ENCODE peak calls at places on chromosomes 16 and 17, in seven cellular contexts. M is neural progenitor cell, K is GM04503, Q is left ventricle myocardium inferior, W is Kasumi-1, T is GM12878, V is Caki2. L is an unnamed sample.

GRCh38 chr17:38579934-38580333 is 25.8 kb downstream of the SRCIN1 start:
- DNase-seq in V (peak), T (no peak), W (peak), M (peak), K (no peak), Q (no peak), L (peak)

GRCh38 chr17:72554508-72554907 is 433.7 kb downstream of the SOX9 start:
- DNase-seq in W (no peak), V (no peak), T (no peak), Q (no peak), M (no peak), K (no peak), L (no peak)

GRCh38 chr16:66858740-66859396 is 14.7 kb downstream of the CA7 start:
- DNase-seq in V (peak), W (no peak), T (no peak), K (no peak), M (no peak), Q (peak), L (no peak)

GRCh38 chr16:28139530-28139929 is 72.2 kb downstream of the XPO6 start:
- DNase-seq in Q (no peak), V (no peak), M (no peak), K (no peak), T (no peak), W (no peak), L (no peak)

GRCh38 chr17:75249564-75249963 is 11.8 kb downstream of the GGA3 start:
- DNase-seq in V (no peak), Q (no peak), T (no peak), M (no peak), W (no peak), K (no peak), L (no peak)

GRCh38 chr17:34313164-34313563 is 6.1 kb upstream of the CCL8 start:
- DNase-seq in W (no peak), K (no peak), V (no peak), M (no peak), Q (no peak), T (no peak), L (no peak)

GRCh38 chr17:49231563-49231894 is 942 bp upstream of the PHOSPHO1 start:
- DNase-seq in Q (no peak), K (no peak), T (no peak), M (no peak), W (no peak), V (no peak), L (no peak)

GRCh38 chr16:89122322-89122831 is 28.7 kb downstream of the ACSF3 start:
- DNase-seq in Q (no peak), T (no peak), M (no peak), W (no peak), V (no peak), K (no peak), L (peak)

GRCh38 chr16:87149051-87149450 is 168.1 kb downstream of the C16orf95 start:
- DNase-seq in M (no peak), Q (no peak), T (no peak), K (no peak), W (no peak), V (peak), L (no peak)

GRCh38 chr16:2333231-2333630 is 7.3 kb downstream of the ABCA3 start:
- DNase-seq in V (no peak), K (no peak), M (no peak), W (no peak), Q (no peak), T (no peak), L (no peak)

GRCh38 chr16:83843657-83844056 is 35.9 kb downstream of the HSBP1 start:
- DNase-seq in Q (no peak), T (no peak), M (peak), K (no peak), W (peak), V (no peak), L (no peak)

GRCh38 chr16:66332599-66332998 is 33.9 kb upstream of the CDH5 start:
- DNase-seq in M (no peak), T (no peak), K (no peak), Q (no peak), W (no peak), V (no peak), L (no peak)

GRCh38 chr17:74850914-74851313 is 8.8 kb downstream of the GRIN2C start:
- DNase-seq in Q (no peak), K (no peak), T (no peak), W (no peak), M (no peak), V (no peak), L (no peak)

GRCh38 chr16:57893559-57894389 is 77.2 kb downstream of the CNGB1 start:
- DNase-seq in M (no peak), Q (no peak), T (no peak), W (peak), K (peak), V (peak), L (no peak)

GRCh38 chr16:75113541-75114121 is 2.9 kb downstream of the LDHD start:
- DNase-seq in T (no peak), V (no peak), W (no peak), M (no peak), Q (no peak), K (no peak), L (no peak)

GRCh38 chr16:70676571-70677498 is 9.0 kb downstream of the MTSS2 start:
- DNase-seq in Q (no peak), M (no peak), W (no peak), V (no peak), K (no peak), T (no peak), L (no peak)

GRCh38 chr16:9258423-9259051 is 167.1 kb downstream of the HAPSTR1 start:
- DNase-seq in W (no peak), M (peak), V (peak), Q (no peak), K (no peak), T (no peak), L (no peak)

GRCh38 chr16:5062790-5063765 is 2.7 kb downstream of the C16orf89 start:
- DNase-seq in K (no peak), M (peak), W (no peak), T (no peak), V (no peak), Q (no peak), L (no peak)

GRCh38 chr16:82059983-82060421 is 24.9 kb downstream of the HSD17B2 start:
- DNase-seq in M (no peak), W (no peak), K (no peak), Q (no peak), T (no peak), V (no peak), L (no peak)

GRCh38 chr17:33854596-33854995 is 400.5 kb upstream of the CCL2 start:
- DNase-seq in V (peak), Q (no peak), M (no peak), T (no peak), K (no peak), W (no peak), L (no peak)

GRCh38 chr16:86751081-86752030 is 173.0 kb downstream of the FOXL1 start:
- DNase-seq in T (no peak), K (no peak), V (peak), M (no peak), Q (no peak), W (no peak), L (no peak)